ENCODE peak calls at places on chromosomes 3 and 15, in eight cellular contexts. One of them, this sample, is unnamed.

GRCh38 chr3:168457973-168458539 is 362.3 kb upstream of the GOLIM4 start:
- DNase-seq in CD8-positive, alpha-beta T cell: no peak
- DNase-seq in GM13976: no peak
- DNase-seq in fibroblast of pulmonary artery: no peak
- DNase-seq in bronchial epithelial cell: no peak
- DNase-seq in heart right ventricle: no peak
- DNase-seq in pancreas: no peak
- DNase-seq in brain microvascular endothelial cell: no peak
- DNase-seq in this sample: no peak

GRCh38 chr3:21893250-21893649 is 142.2 kb upstream of the ZNF385D start:
- DNase-seq in brain microvascular endothelial cell: peak; percentile 36
- DNase-seq in pancreas: no peak
- DNase-seq in heart right ventricle: no peak
- DNase-seq in bronchial epithelial cell: peak; percentile 13
- DNase-seq in GM13976: no peak
- DNase-seq in CD8-positive, alpha-beta T cell: no peak
- DNase-seq in fibroblast of pulmonary artery: peak; percentile 36
- DNase-seq in this sample: no peak

GRCh38 chr3:189646902-189647542 is 15.8 kb downstream of the TP63 start:
- DNase-seq in GM13976: no peak
- DNase-seq in fibroblast of pulmonary artery: no peak
- DNase-seq in heart right ventricle: no peak
- DNase-seq in pancreas: no peak
- DNase-seq in CD8-positive, alpha-beta T cell: no peak
- DNase-seq in brain microvascular endothelial cell: no peak
- DNase-seq in bronchial epithelial cell: no peak
- DNase-seq in this sample: no peak

GRCh38 chr15:60396100-60396499 is 1.7 kb downstream of the ANXA2 start:
- DNase-seq in CD8-positive, alpha-beta T cell: no peak
- DNase-seq in brain microvascular endothelial cell: no peak
- DNase-seq in pancreas: no peak
- DNase-seq in bronchial epithelial cell: peak; percentile 27
- DNase-seq in GM13976: no peak
- DNase-seq in heart right ventricle: no peak
- DNase-seq in fibroblast of pulmonary artery: no peak
- DNase-seq in this sample: no peak

GRCh38 chr15:50225897-50226296 is 39.6 kb downstream of the HDC start:
- DNase-seq in fibroblast of pulmonary artery: no peak
- DNase-seq in heart right ventricle: no peak
- DNase-seq in CD8-positive, alpha-beta T cell: no peak
- DNase-seq in pancreas: no peak
- DNase-seq in bronchial epithelial cell: no peak
- DNase-seq in GM13976: no peak
- DNase-seq in brain microvascular endothelial cell: no peak
- DNase-seq in this sample: no peak

GRCh38 chr3:52023860-52024764 is 28.4 kb upstream of the RPL29 start:
- DNase-seq in brain microvascular endothelial cell: no peak
- DNase-seq in bronchial epithelial cell: no peak
- DNase-seq in pancreas: no peak
- DNase-seq in GM13976: peak; percentile 77
- DNase-seq in CD8-positive, alpha-beta T cell: no peak
- DNase-seq in heart right ventricle: no peak
- DNase-seq in fibroblast of pulmonary artery: no peak
- DNase-seq in this sample: peak; percentile 40

GRCh38 chr3:117084739-117085270 is 375.2 kb downstream of the TUSC7 start:
- DNase-seq in GM13976: no peak
- DNase-seq in heart right ventricle: no peak
- DNase-seq in pancreas: no peak
- DNase-seq in bronchial epithelial cell: no peak
- DNase-seq in CD8-positive, alpha-beta T cell: no peak
- DNase-seq in brain microvascular endothelial cell: no peak
- DNase-seq in fibroblast of pulmonary artery: no peak
- DNase-seq in this sample: no peak

GRCh38 chr3:122092460-122093165 is 37.5 kb downstream of the CD86 start:
- DNase-seq in pancreas: no peak
- DNase-seq in bronchial epithelial cell: peak; percentile 75
- DNase-seq in fibroblast of pulmonary artery: peak; percentile 46
- DNase-seq in heart right ventricle: peak; percentile 13
- DNase-seq in GM13976: peak; percentile 26
- DNase-seq in CD8-positive, alpha-beta T cell: peak; percentile 29
- DNase-seq in brain microvascular endothelial cell: peak; percentile 29
- DNase-seq in this sample: no peak

DNA sequence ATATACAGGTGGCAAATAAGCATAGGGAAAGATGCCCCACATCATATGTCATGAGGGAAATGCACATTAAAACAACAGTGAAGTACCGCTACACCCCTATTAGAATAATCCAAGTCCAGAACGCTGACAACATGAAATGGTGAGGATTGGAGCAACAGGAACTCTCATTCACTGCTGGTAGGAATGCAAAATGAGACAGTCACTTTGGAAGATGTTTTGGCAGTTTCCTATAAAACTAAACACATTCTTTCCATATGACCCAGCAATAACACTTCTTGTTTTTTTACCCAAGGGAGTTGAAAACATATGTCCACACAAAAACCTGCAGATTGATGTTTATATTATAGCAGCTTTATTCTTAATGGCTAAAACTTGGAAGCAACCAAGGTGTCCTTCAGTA is 116.4 kb upstream of the TOPAZ1 start:
- DNase-seq in bronchial epithelial cell: no peak
- DNase-seq in CD8-positive, alpha-beta T cell: no peak
- DNase-seq in pancreas: no peak
- DNase-seq in fibroblast of pulmonary artery: peak; percentile 11
- DNase-seq in GM13976: no peak
- DNase-seq in heart right ventricle: no peak
- DNase-seq in brain microvascular endothelial cell: no peak
- DNase-seq in this sample: no peak
- TF ChIP-seq CTCF in bronchial epithelial cell: no peak
- TF ChIP-seq CTCF in CD8-positive, alpha-beta T cell: no peak
- TF ChIP-seq CTCF in pancreas: no peak
- TF ChIP-seq CTCF in fibroblast of pulmonary artery: no peak
- TF ChIP-seq CTCF in GM13976: no peak
- TF ChIP-seq CTCF in heart right ventricle: no peak
- TF ChIP-seq CTCF in brain microvascular endothelial cell: no peak
- TF ChIP-seq CTCF in this sample: no peak

DNA sequence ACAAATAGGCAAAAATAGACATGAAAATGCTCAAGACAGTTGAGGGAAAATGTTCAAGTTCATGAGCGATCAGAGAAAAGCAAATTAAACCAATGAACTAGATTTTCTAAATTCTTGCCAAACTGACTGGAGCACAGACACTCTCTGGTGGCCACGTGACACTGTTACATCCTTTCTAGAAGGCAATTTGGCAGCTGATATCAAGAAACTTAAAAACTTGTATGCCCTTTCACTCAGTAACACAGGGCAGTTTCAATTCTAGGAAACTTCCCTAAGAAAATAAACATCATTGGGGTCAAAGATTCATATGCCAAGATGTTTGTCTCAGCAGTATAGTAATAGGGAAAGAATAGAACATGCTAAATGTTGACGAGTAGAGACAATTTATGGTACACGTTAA is 52.2 kb downstream of the ABHD5 start:
- DNase-seq in bronchial epithelial cell: no peak
- DNase-seq in GM13976: no peak
- DNase-seq in brain microvascular endothelial cell: peak; percentile 27
- DNase-seq in heart right ventricle: no peak
- DNase-seq in pancreas: no peak
- DNase-seq in CD8-positive, alpha-beta T cell: no peak
- DNase-seq in fibroblast of pulmonary artery: peak; percentile 54
- DNase-seq in this sample: no peak
- TF ChIP-seq CTCF in bronchial epithelial cell: no peak
- TF ChIP-seq CTCF in GM13976: no peak
- TF ChIP-seq CTCF in brain microvascular endothelial cell: peak; percentile 42
- TF ChIP-seq CTCF in heart right ventricle: no peak
- TF ChIP-seq CTCF in pancreas: no peak
- TF ChIP-seq CTCF in CD8-positive, alpha-beta T cell: no peak
- TF ChIP-seq CTCF in fibroblast of pulmonary artery: peak; percentile 20
- TF ChIP-seq CTCF in this sample: no peak

GRCh38 chr15:100909582-100909981 is 9.6 kb upstream of the LRRK1 start:
- DNase-seq in pancreas: no peak
- DNase-seq in fibroblast of pulmonary artery: no peak
- DNase-seq in CD8-positive, alpha-beta T cell: no peak
- DNase-seq in heart right ventricle: no peak
- DNase-seq in brain microvascular endothelial cell: no peak
- DNase-seq in bronchial epithelial cell: no peak
- DNase-seq in GM13976: no peak
- DNase-seq in this sample: no peak

GRCh38 chr15:100908466-100908865 is 10.7 kb upstream of the LRRK1 start:
- DNase-seq in bronchial epithelial cell: no peak
- DNase-seq in heart right ventricle: no peak
- DNase-seq in pancreas: no peak
- DNase-seq in fibroblast of pulmonary artery: no peak
- DNase-seq in brain microvascular endothelial cell: no peak
- DNase-seq in GM13976: no peak
- DNase-seq in CD8-positive, alpha-beta T cell: no peak
- DNase-seq in this sample: no peak

GRCh38 chr15:100911086-100911485 is 8.1 kb upstream of the LRRK1 start:
- DNase-seq in brain microvascular endothelial cell: no peak
- DNase-seq in fibroblast of pulmonary artery: no peak
- DNase-seq in heart right ventricle: no peak
- DNase-seq in bronchial epithelial cell: no peak
- DNase-seq in CD8-positive, alpha-beta T cell: no peak
- DNase-seq in GM13976: no peak
- DNase-seq in pancreas: no peak
- DNase-seq in this sample: no peak

GRCh38 chr15:100910556-100910955 is 8.6 kb upstream of the LRRK1 start:
- DNase-seq in pancreas: no peak
- DNase-seq in brain microvascular endothelial cell: no peak
- DNase-seq in CD8-positive, alpha-beta T cell: no peak
- DNase-seq in heart right ventricle: no peak
- DNase-seq in bronchial epithelial cell: no peak
- DNase-seq in fibroblast of pulmonary artery: no peak
- DNase-seq in GM13976: no peak
- DNase-seq in this sample: no peak

GRCh38 chr15:100910119-100910518 is 9.0 kb upstream of the LRRK1 start:
- DNase-seq in fibroblast of pulmonary artery: no peak
- DNase-seq in brain microvascular endothelial cell: no peak
- DNase-seq in heart right ventricle: no peak
- DNase-seq in bronchial epithelial cell: no peak
- DNase-seq in pancreas: no peak
- DNase-seq in GM13976: no peak
- DNase-seq in CD8-positive, alpha-beta T cell: no peak
- DNase-seq in this sample: no peak
- TF ChIP-seq CTCF in fibroblast of pulmonary artery: peak; percentile 26
- TF ChIP-seq CTCF in brain microvascular endothelial cell: peak; percentile 56
- TF ChIP-seq CTCF in heart right ventricle: no peak
- TF ChIP-seq CTCF in bronchial epithelial cell: no peak
- TF ChIP-seq CTCF in pancreas: no peak
- TF ChIP-seq CTCF in GM13976: peak; percentile 13
- TF ChIP-seq CTCF in CD8-positive, alpha-beta T cell: no peak
- TF ChIP-seq CTCF in this sample: no peak

GRCh38 chr3:66756468-66757036 is 241.6 kb upstream of the KBTBD8 start:
- DNase-seq in GM13976: no peak
- DNase-seq in fibroblast of pulmonary artery: no peak
- DNase-seq in bronchial epithelial cell: peak; percentile 96
- DNase-seq in heart right ventricle: no peak
- DNase-seq in CD8-positive, alpha-beta T cell: no peak
- DNase-seq in pancreas: no peak
- DNase-seq in brain microvascular endothelial cell: no peak
- DNase-seq in this sample: no peak
- TF ChIP-seq CTCF in GM13976: no peak
- TF ChIP-seq CTCF in fibroblast of pulmonary artery: no peak
- TF ChIP-seq CTCF in bronchial epithelial cell: no peak
- TF ChIP-seq CTCF in heart right ventricle: no peak
- TF ChIP-seq CTCF in CD8-positive, alpha-beta T cell: no peak
- TF ChIP-seq CTCF in pancreas: no peak
- TF ChIP-seq CTCF in brain microvascular endothelial cell: no peak
- TF ChIP-seq CTCF in this sample: no peak

DNA sequence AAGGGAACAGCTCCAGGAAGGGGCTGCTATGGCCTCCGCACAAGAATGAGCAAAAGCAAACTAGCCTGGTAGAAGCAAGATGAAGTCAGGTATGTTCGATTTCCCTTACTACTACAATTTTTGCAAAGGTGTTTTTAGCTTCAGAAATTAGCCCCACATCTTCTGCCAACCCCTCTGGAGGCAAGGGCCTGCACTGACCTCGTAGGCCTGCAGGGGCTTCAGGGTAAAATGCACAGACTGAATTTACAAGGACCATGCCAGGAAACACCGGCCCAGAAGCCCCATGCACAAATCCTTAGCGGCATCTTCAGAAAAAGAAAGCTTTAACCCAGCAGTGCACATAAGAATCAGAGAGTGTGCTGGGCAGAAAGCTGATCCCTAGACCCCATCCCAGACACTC is 53.0 kb downstream of the SLC6A1 start:
- DNase-seq in fibroblast of pulmonary artery: no peak
- DNase-seq in brain microvascular endothelial cell: no peak
- DNase-seq in heart right ventricle: no peak
- DNase-seq in GM13976: no peak
- DNase-seq in pancreas: no peak
- DNase-seq in CD8-positive, alpha-beta T cell: no peak
- DNase-seq in bronchial epithelial cell: no peak
- DNase-seq in this sample: no peak
- TF ChIP-seq CTCF in fibroblast of pulmonary artery: no peak
- TF ChIP-seq CTCF in brain microvascular endothelial cell: peak; percentile 22
- TF ChIP-seq CTCF in heart right ventricle: no peak
- TF ChIP-seq CTCF in GM13976: no peak
- TF ChIP-seq CTCF in pancreas: no peak
- TF ChIP-seq CTCF in CD8-positive, alpha-beta T cell: no peak
- TF ChIP-seq CTCF in bronchial epithelial cell: no peak
- TF ChIP-seq CTCF in this sample: no peak

DNA sequence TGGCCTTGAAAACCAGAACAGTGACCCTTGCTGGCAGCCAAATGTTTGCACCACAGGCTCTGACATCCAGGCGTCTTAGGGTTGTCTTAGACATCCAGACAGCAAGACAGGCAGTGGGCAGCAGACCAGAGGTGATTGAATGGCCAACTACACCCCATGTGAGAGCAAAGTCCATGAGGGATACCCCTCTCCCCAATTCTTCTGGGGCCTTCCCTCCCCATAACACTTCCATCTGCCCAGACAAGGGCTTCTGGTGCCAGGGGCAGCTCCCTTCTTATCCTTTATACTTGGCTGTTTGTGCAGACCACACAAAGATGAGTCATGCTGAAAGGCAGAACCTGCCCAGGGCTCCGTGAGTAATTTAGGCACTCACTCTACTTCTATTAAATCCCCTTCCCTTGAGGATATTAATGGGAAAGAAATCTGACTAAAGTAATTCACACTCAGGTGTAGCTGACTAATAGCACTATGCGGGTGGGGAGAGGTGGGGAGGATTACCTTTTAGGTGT is 257.9 kb downstream of the UACA start:
- DNase-seq in heart right ventricle: no peak
- DNase-seq in GM13976: no peak
- DNase-seq in brain microvascular endothelial cell: peak; percentile 82
- DNase-seq in fibroblast of pulmonary artery: peak; percentile 77
- DNase-seq in bronchial epithelial cell: peak; percentile 99
- DNase-seq in CD8-positive, alpha-beta T cell: no peak
- DNase-seq in pancreas: no peak
- DNase-seq in this sample: no peak
- TF ChIP-seq CTCF in heart right ventricle: no peak
- TF ChIP-seq CTCF in GM13976: no peak
- TF ChIP-seq CTCF in brain microvascular endothelial cell: peak; percentile 11
- TF ChIP-seq CTCF in fibroblast of pulmonary artery: no peak
- TF ChIP-seq CTCF in bronchial epithelial cell: peak; percentile 9
- TF ChIP-seq CTCF in CD8-positive, alpha-beta T cell: no peak
- TF ChIP-seq CTCF in pancreas: no peak
- TF ChIP-seq CTCF in this sample: no peak